ENCODE peak calls at places on chromosomes 11 and 22, in six cellular contexts. Q is stimulated activated CD4-positive, alpha-beta T cell treated with anti-CD3 and anti-CD28 coated beads, Interleukin-1b, Interleukin-23, amount 100 ng/mL, for 1 hour; J is activated naive CD4-positive, alpha-beta T cell treated with anti-CD3 and anti-CD28 coated beads, Interleukin-2, amount 50 U/mL, for 72 hours; S is fibroblast of mammary gland; F is lung; O is left cardiac atrium. P is an unnamed sample.
A peak's percentile ranks its signal among the peaks of the same experiment; 100 is the strongest.

GRCh38 chr11:102347526-102348331 is 715 bp downstream of the BIRC2 start:
- DNase-seq in Q (no peak), F (peak; percentile 35), J (peak; percentile 14), S (peak; percentile 41), O (no peak), P (peak; percentile 42)

GRCh38 chr11:47987310-47987709 is 7.0 kb downstream of the PTPRJ start:
- DNase-seq in Q (no peak), J (no peak), S (no peak), F (no peak), O (no peak), P (peak; percentile 28)

GRCh38 chr22:38032681-38033521 is 24.3 kb upstream of the PICK1 start:
- DNase-seq in O (no peak), F (no peak), S (peak; percentile 96), J (no peak), Q (no peak), P (peak; percentile 73)

GRCh38 chr11:113322158-113322557 is 7.8 kb downstream of the TTC12 start:
- DNase-seq in Q (no peak), J (no peak), S (no peak), O (no peak), F (no peak), P (no peak)

GRCh38 chr11:6538456-6538855 is 41.4 kb downstream of the DNHD1 start:
- DNase-seq in O (no peak), J (no peak), Q (no peak), S (no peak), F (no peak), P (no peak)

GRCh38 chr11:62925745-62926668 is 4.8 kb upstream of the CHRM1 start:
- DNase-seq in S (no peak), O (no peak), J (no peak), Q (no peak), F (no peak), P (no peak)

GRCh38 chr11:90556026-90556425 is 333.2 kb upstream of the CHORDC1 start:
- DNase-seq in J (no peak), F (no peak), O (no peak), S (no peak), Q (no peak), P (no peak)

GRCh38 chr22:44576311-44577260 is 78.6 kb upstream of the RTL6 start:
- DNase-seq in S (no peak), J (no peak), Q (no peak), O (no peak), F (no peak), P (no peak)

GRCh38 chr11:123577081-123577598 is 77.3 kb downstream of the SCN3B start:
- DNase-seq in S (peak; percentile 42), J (peak; percentile 81), F (peak; percentile 65), Q (no peak), O (peak; percentile 73), P (peak; percentile 49)

GRCh38 chr11:102882389-102883024 is 7.7 kb upstream of the MMP12 start:
- DNase-seq in S (peak; percentile 93), Q (no peak), O (no peak), J (no peak), F (no peak), P (no peak)

GRCh38 chr11:8638300-8638699 is 44.2 kb downstream of the TRIM66 start:
- DNase-seq in Q (no peak), F (no peak), S (peak; percentile 66), J (no peak), O (no peak), P (peak; percentile 15)

GRCh38 chr22:24938741-24939341 is 7.7 kb downstream of the LHFPL7 start:
- DNase-seq in F (no peak), Q (no peak), J (peak; percentile 48), S (peak; percentile 39), O (no peak), P (peak; percentile 36)

GRCh38 chr11:128506999-128507591 is 80.3 kb downstream of the ETS1 start:
- DNase-seq in O (peak; percentile 88), S (peak; percentile 99), Q (no peak), F (peak; percentile 77), J (no peak), P (peak; percentile 97)

GRCh38 chr11:74282863-74283484 is 28.5 kb downstream of the P4HA3 start:
- DNase-seq in O (no peak), F (no peak), Q (no peak), S (peak; percentile 49), J (no peak), P (peak; percentile 46)

GRCh38 chr11:118609380-118610219 is 2.2 kb downstream of the PHLDB1 start:
- DNase-seq in J (peak; percentile 43), O (peak; percentile 38), F (no peak), Q (no peak), S (no peak), P (peak; percentile 21)

GRCh38 chr11:68053117-68053516 is 14.3 kb downstream of the TCIRG1 start:
- DNase-seq in S (no peak), F (no peak), Q (no peak), J (no peak), O (no peak), P (no peak)

GRCh38 chr11:118312328-118312727 is 7.8 kb downstream of the CD3E start:
- DNase-seq in F (no peak), J (no peak), O (no peak), S (no peak), Q (no peak), P (no peak)

GRCh38 chr22:32932176-32932575 is 126.0 kb downstream of the SYN3 start:
- DNase-seq in S (peak; percentile 71), J (no peak), Q (no peak), F (no peak), O (no peak), P (no peak)

GRCh38 chr11:69361048-69361447 is 67.1 kb downstream of the MYEOV start:
- DNase-seq in O (no peak), F (no peak), S (no peak), J (no peak), Q (no peak), P (no peak)

GRCh38 chr22:19719055-19719482 is 4.3 kb upstream of the GP1BB start:
- DNase-seq in J (no peak), F (no peak), S (no peak), O (peak; percentile 53), Q (no peak), P (no peak)

GRCh38 chr11:132301465-132301864 is 931.0 kb downstream of the NTM start:
- DNase-seq in J (no peak), Q (no peak), F (no peak), S (no peak), O (no peak), P (no peak)

GRCh38 chr11:126317681-126318641 is 14.1 kb downstream of the DCPS start:
- DNase-seq in J (peak; percentile 15), F (peak; percentile 55), Q (no peak), O (peak; percentile 84), S (peak; percentile 93), P (peak; percentile 95)

GRCh38 chr22:27750866-27751265 is 50.7 kb downstream of the MN1 start:
- DNase-seq in Q (no peak), F (no peak), S (no peak), O (peak; percentile 15), J (no peak), P (no peak)

GRCh38 chr11:2194877-2195755 is 23.5 kb upstream of the TH start:
- DNase-seq in Q (no peak), J (peak; percentile 76), S (peak; percentile 4), O (peak; percentile 42), F (no peak), P (no peak)

GRCh38 chr11:85062626-85063025 is 564.5 kb downstream of the DLG2 start:
- DNase-seq in F (no peak), J (no peak), Q (no peak), O (no peak), S (no peak), P (no peak)

GRCh38 chr11:76644591-76644990 is 26.0 kb downstream of the LRRC32 start:
- DNase-seq in J (no peak), O (no peak), F (no peak), Q (no peak), S (no peak), P (peak; percentile 43)

GRCh38 chr11:12478743-12479142 is 101.4 kb downstream of the PARVA start:
- DNase-seq in S (peak; percentile 77), J (no peak), O (peak; percentile 39), Q (no peak), F (no peak), P (peak; percentile 90)

GRCh38 chr11:115912484-115912945 is 408.3 kb upstream of the CADM1 start:
- DNase-seq in O (no peak), Q (no peak), F (no peak), S (no peak), J (no peak), P (no peak)

GRCh38 chr11:61698173-61698965 is 18.2 kb downstream of the DAGLA start:
- DNase-seq in F (no peak), O (no peak), S (no peak), J (no peak), Q (no peak), P (no peak)

GRCh38 chr22:38035530-38035885 is 21.7 kb upstream of the PICK1 start:
- DNase-seq in F (no peak), O (no peak), Q (no peak), J (no peak), S (no peak), P (no peak)

GRCh38 chr11:107711861-107712260 is at the start of gene SLN:
- DNase-seq in O (no peak), S (no peak), Q (no peak), F (no peak), J (no peak), P (no peak)

GRCh38 chr22:17137861-17138425 is 16.8 kb upstream of the TMEM121B start:
- DNase-seq in O (peak; percentile 7), S (no peak), F (no peak), Q (no peak), J (no peak), P (no peak)

GRCh38 chr22:30044369-30044768 is 35.9 kb upstream of the HORMAD2 start:
- DNase-seq in Q (no peak), F (peak; percentile 63), S (peak; percentile 97), J (peak; percentile 22), O (no peak), P (peak; percentile 70)

GRCh38 chr11:449889-450808 is at the start of gene PTDSS2:
- DNase-seq in O (peak; percentile 98), F (peak; percentile 97), J (peak; percentile 87), S (peak; percentile 94), Q (peak; percentile 84), P (peak; percentile 92)

GRCh38 chr11:88469828-88470227 is 132.3 kb upstream of the CTSC start:
- DNase-seq in F (no peak), J (no peak), S (no peak), O (no peak), Q (no peak), P (no peak)

GRCh38 chr11:66407651-66408050 is 13.2 kb upstream of the NPAS4 start:
- DNase-seq in J (no peak), F (no peak), O (no peak), S (no peak), Q (no peak), P (no peak)

GRCh38 chr11:35163707-35164496 is 24.9 kb downstream of the CD44 start:
- DNase-seq in S (no peak), F (no peak), J (peak; percentile 49), O (no peak), Q (no peak), P (no peak)

GRCh38 chr22:28142361-28142801 is 223.3 kb upstream of the PITPNB start:
- DNase-seq in Q (no peak), J (no peak), O (no peak), S (peak; percentile 92), F (no peak), P (peak; percentile 77)

P was measured in RPMI7951.